ENCODE peak calls at places on chromosomes 12 and 14, in six cellular contexts. One of them, this sample, is unnamed.

GRCh38 chr12:129550353-129550752 is 353.5 kb downstream of the TMEM132D start:
- DNase-seq in astrocyte: no peak
- DNase-seq in NCI-H1105: peak
- DNase-seq in left lung: peak
- DNase-seq in fibroblast of lung: no peak
- DNase-seq in dermis microvascular lymphatic vessel endothelial cell: no peak
- DNase-seq in this sample: no peak

GRCh38 chr14:53016491-53016890 is 65.6 kb upstream of the FERMT2 start:
- DNase-seq in NCI-H1105: no peak
- DNase-seq in dermis microvascular lymphatic vessel endothelial cell: no peak
- DNase-seq in left lung: no peak
- DNase-seq in fibroblast of lung: peak
- DNase-seq in astrocyte: peak
- DNase-seq in this sample: no peak

GRCh38 chr14:99360774-99361595 is 89.0 kb upstream of the BCL11B start:
- DNase-seq in dermis microvascular lymphatic vessel endothelial cell: no peak
- DNase-seq in astrocyte: no peak
- DNase-seq in left lung: no peak
- DNase-seq in NCI-H1105: no peak
- DNase-seq in fibroblast of lung: no peak
- DNase-seq in this sample: no peak

GRCh38 chr14:89378119-89378518 is 38.9 kb downstream of the FOXN3 start:
- DNase-seq in dermis microvascular lymphatic vessel endothelial cell: no peak
- DNase-seq in NCI-H1105: no peak
- DNase-seq in left lung: no peak
- DNase-seq in astrocyte: peak
- DNase-seq in fibroblast of lung: peak
- DNase-seq in this sample: peak

GRCh38 chr14:88706425-88706824 is 86.3 kb downstream of the EML5 start:
- DNase-seq in astrocyte: peak
- DNase-seq in fibroblast of lung: peak
- DNase-seq in NCI-H1105: no peak
- DNase-seq in left lung: no peak
- DNase-seq in dermis microvascular lymphatic vessel endothelial cell: no peak
- DNase-seq in this sample: no peak

GRCh38 chr14:38521591-38521990 is 265.7 kb upstream of the CLEC14A start:
- DNase-seq in NCI-H1105: no peak
- DNase-seq in left lung: no peak
- DNase-seq in astrocyte: no peak
- DNase-seq in fibroblast of lung: no peak
- DNase-seq in dermis microvascular lymphatic vessel endothelial cell: no peak
- DNase-seq in this sample: no peak

GRCh38 chr12:27509032-27509431 is 15.0 kb upstream of the PPFIBP1 start:
- DNase-seq in fibroblast of lung: no peak
- DNase-seq in dermis microvascular lymphatic vessel endothelial cell: no peak
- DNase-seq in left lung: no peak
- DNase-seq in NCI-H1105: no peak
- DNase-seq in astrocyte: no peak
- DNase-seq in this sample: no peak

GRCh38 chr14:101412741-101413140 is 148.6 kb upstream of the DIO3 start:
- DNase-seq in NCI-H1105: no peak
- DNase-seq in astrocyte: no peak
- DNase-seq in fibroblast of lung: peak
- DNase-seq in left lung: no peak
- DNase-seq in dermis microvascular lymphatic vessel endothelial cell: no peak
- DNase-seq in this sample: no peak

GRCh38 chr14:31340297-31341063 is 79.9 kb downstream of the HEATR5A start:
- DNase-seq in astrocyte: no peak
- DNase-seq in fibroblast of lung: no peak
- DNase-seq in left lung: no peak
- DNase-seq in dermis microvascular lymphatic vessel endothelial cell: no peak
- DNase-seq in NCI-H1105: no peak
- DNase-seq in this sample: no peak

GRCh38 chr14:92325835-92326234 is 2.9 kb downstream of the SLC24A4 start:
- DNase-seq in left lung: no peak
- DNase-seq in dermis microvascular lymphatic vessel endothelial cell: no peak
- DNase-seq in NCI-H1105: no peak
- DNase-seq in fibroblast of lung: no peak
- DNase-seq in astrocyte: no peak
- DNase-seq in this sample: no peak

GRCh38 chr12:45730842-45731336 is 1.4 kb downstream of the ARID2 start:
- DNase-seq in NCI-H1105: peak
- DNase-seq in left lung: no peak
- DNase-seq in astrocyte: peak
- DNase-seq in dermis microvascular lymphatic vessel endothelial cell: no peak
- DNase-seq in fibroblast of lung: peak
- DNase-seq in this sample: no peak

GRCh38 chr12:8629486-8630033 is 16.9 kb upstream of the AICDA start:
- DNase-seq in dermis microvascular lymphatic vessel endothelial cell: no peak
- DNase-seq in NCI-H1105: no peak
- DNase-seq in astrocyte: peak
- DNase-seq in fibroblast of lung: peak
- DNase-seq in left lung: no peak
- DNase-seq in this sample: peak

GRCh38 chr12:121678305-121678704 is 8.9 kb upstream of the MORN3 start:
- DNase-seq in fibroblast of lung: no peak
- DNase-seq in left lung: no peak
- DNase-seq in astrocyte: no peak
- DNase-seq in dermis microvascular lymphatic vessel endothelial cell: no peak
- DNase-seq in NCI-H1105: no peak
- DNase-seq in this sample: no peak

GRCh38 chr14:68749487-68750475 is 43.1 kb downstream of the ZFP36L1 start:
- DNase-seq in NCI-H1105: no peak
- DNase-seq in left lung: no peak
- DNase-seq in astrocyte: peak
- DNase-seq in fibroblast of lung: peak
- DNase-seq in dermis microvascular lymphatic vessel endothelial cell: no peak
- DNase-seq in this sample: no peak